ENCODE peak calls at places on chromosomes 7 and 10, in five cellular contexts. One of them, this sample, is unnamed.

GRCh38 chr10:25068152-25069058 is 52.0 kb downstream of the THNSL1 start:
- DNase-seq in A549: no peak
- DNase-seq in tibial nerve: no peak
- DNase-seq in H1: no peak
- DNase-seq in lower leg skin: no peak
- DNase-seq in this sample: no peak

GRCh38 chr10:58177362-58177947 is 90.2 kb downstream of the IPMK start:
- DNase-seq in A549: peak
- DNase-seq in tibial nerve: no peak
- DNase-seq in H1: no peak
- DNase-seq in lower leg skin: no peak
- DNase-seq in this sample: no peak

GRCh38 chr10:12473491-12473890 is 124.1 kb downstream of the CAMK1D start:
- DNase-seq in A549: no peak
- DNase-seq in tibial nerve: no peak
- DNase-seq in H1: no peak
- DNase-seq in lower leg skin: no peak
- DNase-seq in this sample: no peak

GRCh38 chr7:155653773-155654172 is 9.3 kb downstream of the RBM33 start:
- DNase-seq in A549: no peak
- DNase-seq in tibial nerve: no peak
- DNase-seq in H1: no peak
- DNase-seq in lower leg skin: no peak
- DNase-seq in this sample: no peak

GRCh38 chr7:131327049-131327625 is 539 bp upstream of the MKLN1 start:
- DNase-seq in A549: peak
- DNase-seq in tibial nerve: peak
- DNase-seq in H1: no peak
- DNase-seq in lower leg skin: peak
- DNase-seq in this sample: peak

GRCh38 chr10:33066558-33067236 is 108.7 kb upstream of the ITGB1 start:
- DNase-seq in A549: peak
- DNase-seq in tibial nerve: no peak
- DNase-seq in H1: no peak
- DNase-seq in lower leg skin: no peak
- DNase-seq in this sample: no peak

GRCh38 chr7:133650067-133650466 is 397.2 kb downstream of the EXOC4 start:
- DNase-seq in A549: no peak
- DNase-seq in tibial nerve: no peak
- DNase-seq in H1: no peak
- DNase-seq in lower leg skin: no peak
- DNase-seq in this sample: no peak

GRCh38 chr7:44048031-44048795 is 3.7 kb downstream of the DBNL start:
- DNase-seq in A549: no peak
- DNase-seq in tibial nerve: no peak
- DNase-seq in H1: no peak
- DNase-seq in lower leg skin: no peak
- DNase-seq in this sample: peak

GRCh38 chr10:30529373-30529998 is 95.5 kb downstream of the MAP3K8 start:
- DNase-seq in A549: no peak
- DNase-seq in tibial nerve: peak
- DNase-seq in H1: no peak
- DNase-seq in lower leg skin: peak
- DNase-seq in this sample: peak
- TF ChIP-seq CTCF in A549: no peak
- TF ChIP-seq CTCF in tibial nerve: no peak
- TF ChIP-seq CTCF in H1: no peak
- TF ChIP-seq CTCF in lower leg skin: no peak
- TF ChIP-seq CTCF in this sample: no peak

DNA sequence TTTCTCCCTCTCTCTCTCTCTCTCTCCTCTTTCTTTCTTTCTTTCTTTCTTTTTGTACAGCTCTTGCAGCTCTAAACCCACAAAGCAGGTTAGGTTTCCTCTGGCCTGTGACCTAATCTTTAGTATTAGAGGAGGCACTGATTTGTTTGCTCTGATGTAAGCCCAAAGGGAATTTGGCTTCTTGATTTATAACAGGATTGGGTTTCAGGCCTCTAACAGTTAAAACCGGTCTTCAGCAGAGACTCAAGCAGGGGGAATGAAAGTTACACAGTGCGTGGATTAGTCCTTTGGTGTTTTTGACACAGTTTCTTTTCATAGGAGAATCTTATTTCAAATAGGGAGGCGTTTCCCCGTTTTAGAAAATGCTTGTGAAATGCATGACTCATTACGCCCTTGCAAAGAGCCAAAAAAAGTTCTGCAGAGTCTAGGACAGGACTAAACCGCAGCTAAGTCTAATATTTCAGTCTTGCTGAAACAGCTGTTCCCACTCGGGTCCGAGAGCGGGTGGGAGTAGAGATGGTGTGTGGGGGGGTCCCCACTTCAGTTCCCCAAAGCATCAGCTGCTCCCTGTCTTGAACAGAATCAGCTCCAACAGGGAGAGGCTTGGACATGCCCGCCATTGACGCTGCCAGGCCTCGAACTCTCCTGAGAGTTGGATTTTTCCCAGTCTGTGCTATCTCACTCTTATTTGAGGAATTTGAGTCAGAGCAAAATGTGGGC is 296.5 kb upstream of the PITRM1 start:
- DNase-seq in A549: peak
- DNase-seq in tibial nerve: peak
- DNase-seq in H1: no peak
- DNase-seq in lower leg skin: peak
- DNase-seq in this sample: peak
- TF ChIP-seq POLR2A in A549: no peak
- TF ChIP-seq POLR2A in tibial nerve: peak
- TF ChIP-seq POLR2A in H1: no peak
- TF ChIP-seq POLR2A in lower leg skin: no peak
- TF ChIP-seq POLR2A in this sample: peak

GRCh38 chr7:27367930-27368549 is 125.4 kb downstream of the EVX1 start:
- DNase-seq in A549: no peak
- DNase-seq in tibial nerve: no peak
- DNase-seq in H1: no peak
- DNase-seq in lower leg skin: no peak
- DNase-seq in this sample: no peak

GRCh38 chr7:27362026-27362425 is 119.4 kb downstream of the EVX1 start:
- DNase-seq in A549: no peak
- DNase-seq in tibial nerve: no peak
- DNase-seq in H1: no peak
- DNase-seq in lower leg skin: no peak
- DNase-seq in this sample: no peak

GRCh38 chr7:27361522-27361921 is 118.9 kb downstream of the EVX1 start:
- DNase-seq in A549: no peak
- DNase-seq in tibial nerve: no peak
- DNase-seq in H1: no peak
- DNase-seq in lower leg skin: no peak
- DNase-seq in this sample: no peak

GRCh38 chr7:27367179-27367929 is 124.8 kb downstream of the EVX1 start:
- DNase-seq in A549: no peak
- DNase-seq in tibial nerve: no peak
- DNase-seq in H1: no peak
- DNase-seq in lower leg skin: no peak
- DNase-seq in this sample: no peak

DNA sequence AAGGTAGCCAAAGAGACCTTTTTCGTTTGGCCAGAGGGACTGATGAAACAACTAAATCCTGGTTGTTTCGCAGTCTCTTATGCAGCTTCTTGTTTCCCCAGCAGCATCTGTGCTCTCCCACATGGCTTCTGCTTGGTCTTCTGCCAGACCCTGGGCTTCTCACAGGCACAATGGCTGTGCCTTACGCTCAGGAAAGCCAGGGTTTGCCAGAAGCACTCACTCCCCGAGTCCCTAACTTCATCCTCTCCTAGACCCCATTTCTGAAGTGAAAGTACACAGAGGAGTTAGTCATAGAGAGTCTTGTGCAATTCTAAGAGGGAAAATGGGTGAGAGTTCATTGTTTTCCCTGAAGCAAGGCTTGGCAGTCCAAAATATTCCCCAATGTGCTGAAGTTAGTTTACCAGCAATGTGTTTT is 121.7 kb downstream of the EVX1 start:
- DNase-seq in A549: no peak
- DNase-seq in tibial nerve: peak
- DNase-seq in H1: no peak
- DNase-seq in lower leg skin: peak
- DNase-seq in this sample: no peak
- H3K4me3 ChIP-seq in A549: no peak
- H3K4me3 ChIP-seq in tibial nerve: peak
- H3K4me3 ChIP-seq in H1: no peak
- H3K4me3 ChIP-seq in lower leg skin: no peak
- H3K4me3 ChIP-seq in this sample: peak

GRCh38 chr7:136877509-136877908 is 9.1 kb downstream of the CHRM2 start:
- DNase-seq in A549: no peak
- DNase-seq in tibial nerve: no peak
- DNase-seq in H1: no peak
- DNase-seq in lower leg skin: no peak
- DNase-seq in this sample: no peak

GRCh38 chr7:136869991-136870798 is 1.7 kb downstream of the CHRM2 start:
- DNase-seq in A549: no peak
- DNase-seq in tibial nerve: no peak
- DNase-seq in H1: no peak
- DNase-seq in lower leg skin: no peak
- DNase-seq in this sample: peak

GRCh38 chr7:136870799-136871487 is 2.5 kb downstream of the CHRM2 start:
- DNase-seq in A549: no peak
- DNase-seq in tibial nerve: no peak
- DNase-seq in H1: peak
- DNase-seq in lower leg skin: no peak
- DNase-seq in this sample: no peak

GRCh38 chr7:136877990-136878389 is 9.5 kb downstream of the CHRM2 start:
- DNase-seq in A549: no peak
- DNase-seq in tibial nerve: no peak
- DNase-seq in H1: no peak
- DNase-seq in lower leg skin: no peak
- DNase-seq in this sample: no peak

GRCh38 chr7:136874393-136875032 is 6.1 kb downstream of the CHRM2 start:
- DNase-seq in A549: peak
- DNase-seq in tibial nerve: no peak
- DNase-seq in H1: no peak
- DNase-seq in lower leg skin: no peak
- DNase-seq in this sample: no peak
- TF ChIP-seq CTCF in A549: peak
- TF ChIP-seq CTCF in tibial nerve: no peak
- TF ChIP-seq CTCF in H1: peak
- TF ChIP-seq CTCF in lower leg skin: no peak
- TF ChIP-seq CTCF in this sample: no peak

GRCh38 chr10:73772280-73773151 is 9.3 kb upstream of the CHCHD1 start:
- DNase-seq in A549: peak
- DNase-seq in tibial nerve: peak
- DNase-seq in H1: peak
- DNase-seq in lower leg skin: peak
- DNase-seq in this sample: peak
- TF ChIP-seq POLR2A in A549: peak
- TF ChIP-seq POLR2A in tibial nerve: peak
- TF ChIP-seq POLR2A in H1: peak
- TF ChIP-seq POLR2A in lower leg skin: no peak
- TF ChIP-seq POLR2A in this sample: peak